ENCODE peak calls at places on chromosomes 4 and X, in six cellular contexts. One of them, this sample, is unnamed.

GRCh38 chr4:130712038-130712437 is 1616.1 kb downstream of the C4orf33 start:
- DNase-seq in neuronal stem cell: no peak
- DNase-seq in IMR-90: no peak
- DNase-seq in H9: no peak
- DNase-seq in mesenchymal stem cell: no peak
- DNase-seq in H1: no peak
- DNase-seq in this sample: no peak

GRCh38 chr4:70927502-70928139 is 25.5 kb downstream of the MOB1B start:
- DNase-seq in neuronal stem cell: no peak
- DNase-seq in IMR-90: no peak
- DNase-seq in H9: no peak
- DNase-seq in mesenchymal stem cell: no peak
- DNase-seq in H1: no peak
- DNase-seq in this sample: no peak

GRCh38 chrX:23803931-23804381 is 21.0 kb downstream of the SAT1 start:
- DNase-seq in neuronal stem cell: no peak
- DNase-seq in IMR-90: peak; percentile 67
- DNase-seq in H9: no peak
- DNase-seq in mesenchymal stem cell: peak; percentile 75
- DNase-seq in H1: no peak
- DNase-seq in this sample: no peak

GRCh38 chr4:72505314-72505744 is 63.7 kb downstream of the ADAMTS3 start:
- DNase-seq in neuronal stem cell: peak; percentile 38
- DNase-seq in IMR-90: peak; percentile 58
- DNase-seq in H9: peak; percentile 66
- DNase-seq in mesenchymal stem cell: peak; percentile 71
- DNase-seq in H1: no peak
- DNase-seq in this sample: peak; percentile 40

GRCh38 chr4:140012688-140013087 is 141.3 kb downstream of the MAML3 start:
- DNase-seq in neuronal stem cell: peak; percentile 30
- DNase-seq in IMR-90: peak; percentile 95
- DNase-seq in H9: peak; percentile 58
- DNase-seq in mesenchymal stem cell: peak; percentile 85
- DNase-seq in H1: no peak
- DNase-seq in this sample: peak; percentile 74

GRCh38 chrX:81411517-81411916 is 209.6 kb downstream of the SH3BGRL start:
- DNase-seq in neuronal stem cell: no peak
- DNase-seq in IMR-90: no peak
- DNase-seq in H9: no peak
- DNase-seq in mesenchymal stem cell: no peak
- DNase-seq in H1: no peak
- DNase-seq in this sample: no peak

GRCh38 chrX:24398766-24399165 is 38.3 kb downstream of the SUPT20HL1 start:
- DNase-seq in neuronal stem cell: no peak
- DNase-seq in IMR-90: no peak
- DNase-seq in H9: no peak
- DNase-seq in mesenchymal stem cell: no peak
- DNase-seq in H1: no peak
- DNase-seq in this sample: no peak

GRCh38 chr4:88033309-88033708 is 25.9 kb downstream of the PKD2 start:
- DNase-seq in neuronal stem cell: peak; percentile 35
- DNase-seq in IMR-90: peak; percentile 72
- DNase-seq in H9: no peak
- DNase-seq in mesenchymal stem cell: peak; percentile 76
- DNase-seq in H1: no peak
- DNase-seq in this sample: peak; percentile 28

GRCh38 chr4:24603343-24603742 is 19.0 kb upstream of the DHX15 start:
- DNase-seq in neuronal stem cell: no peak
- DNase-seq in IMR-90: no peak
- DNase-seq in H9: no peak
- DNase-seq in mesenchymal stem cell: no peak
- DNase-seq in H1: no peak
- DNase-seq in this sample: no peak

GRCh38 chr4:82629238-82630000 is 67.6 kb upstream of the TMEM150C start:
- DNase-seq in neuronal stem cell: no peak
- DNase-seq in IMR-90: peak; percentile 61
- DNase-seq in H9: no peak
- DNase-seq in mesenchymal stem cell: peak; percentile 58
- DNase-seq in H1: no peak
- DNase-seq in this sample: no peak

GRCh38 chr4:68368566-68369473 is 18.9 kb upstream of the YTHDC1 start:
- DNase-seq in neuronal stem cell: no peak
- DNase-seq in IMR-90: peak; percentile 69
- DNase-seq in H9: no peak
- DNase-seq in mesenchymal stem cell: peak; percentile 76
- DNase-seq in H1: no peak
- DNase-seq in this sample: peak; percentile 97

DNA sequence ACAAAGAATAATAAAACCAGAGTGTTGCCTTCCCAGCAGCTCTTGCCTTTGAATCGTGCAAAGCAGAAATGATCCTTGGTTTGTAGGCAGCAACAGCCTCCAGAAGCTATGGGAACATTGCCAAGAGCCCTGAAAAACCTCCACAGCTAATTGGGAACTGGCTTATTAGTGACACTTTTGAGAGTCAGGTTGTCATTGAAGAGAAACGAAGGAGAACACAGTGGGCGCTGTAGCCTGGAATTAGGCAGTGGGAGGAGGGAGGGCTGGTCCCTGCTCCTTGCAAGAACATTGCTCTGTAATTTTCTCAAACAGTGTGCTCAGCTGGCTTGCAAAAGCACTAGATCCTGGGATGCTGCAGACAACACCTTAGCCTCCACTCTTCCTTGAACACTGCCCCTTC is 331.5 kb upstream of the EMCN start:
- DNase-seq in neuronal stem cell: peak; percentile 24
- DNase-seq in IMR-90: no peak
- DNase-seq in H9: no peak
- DNase-seq in mesenchymal stem cell: no peak
- DNase-seq in H1: no peak
- DNase-seq in this sample: no peak
- H2AFZ ChIP-seq in neuronal stem cell: no peak overlapping the region
- H2AFZ ChIP-seq in IMR-90: no peak overlapping the region
- H2AFZ ChIP-seq in H9: no peak overlapping the region
- H2AFZ ChIP-seq in mesenchymal stem cell: no peak overlapping the region
- H2AFZ ChIP-seq in H1: no peak overlapping the region
- H2AFZ ChIP-seq in this sample: no peak overlapping the region

GRCh38 chr4:182400754-182401153 is 157.6 kb downstream of the TENM3 start:
- DNase-seq in neuronal stem cell: no peak
- DNase-seq in IMR-90: no peak
- DNase-seq in H9: no peak
- DNase-seq in mesenchymal stem cell: no peak
- DNase-seq in H1: no peak
- DNase-seq in this sample: no peak
- H2BK5ac ChIP-seq in neuronal stem cell: no peak overlapping the region
- H2BK5ac ChIP-seq in IMR-90: no peak overlapping the region
- H2BK5ac ChIP-seq in H9: no peak overlapping the region
- H2BK5ac ChIP-seq in mesenchymal stem cell: no peak overlapping the region
- H2BK5ac ChIP-seq in H1: no peak overlapping the region
- H2BK5ac ChIP-seq in this sample: no peak overlapping the region

GRCh38 chr4:7960790-7961655 is 21.4 kb upstream of the AFAP1 start:
- DNase-seq in neuronal stem cell: no peak
- DNase-seq in IMR-90: peak; percentile 100
- DNase-seq in H9: no peak
- DNase-seq in mesenchymal stem cell: peak; percentile 99
- DNase-seq in H1: no peak
- DNase-seq in this sample: peak; percentile 85
- H2AFZ ChIP-seq in neuronal stem cell: peak overlapping the region; percentile 78
- H2AFZ ChIP-seq in IMR-90: peak overlapping the region; percentile 79
- H2AFZ ChIP-seq in H9: no peak overlapping the region
- H2AFZ ChIP-seq in mesenchymal stem cell: no peak overlapping the region
- H2AFZ ChIP-seq in H1: peak overlapping the region; percentile 20
- H2AFZ ChIP-seq in this sample: no peak overlapping the region

GRCh38 chr4:41212221-41213203 is 1.8 kb downstream of the APBB2 start:
- DNase-seq in neuronal stem cell: no peak
- DNase-seq in IMR-90: peak; percentile 64
- DNase-seq in H9: no peak
- DNase-seq in mesenchymal stem cell: peak; percentile 71
- DNase-seq in H1: no peak
- DNase-seq in this sample: no peak

GRCh38 chr4:41215155-41215554 is 813 bp upstream of the APBB2 start:
- DNase-seq in neuronal stem cell: no peak
- DNase-seq in IMR-90: no peak
- DNase-seq in H9: no peak
- DNase-seq in mesenchymal stem cell: peak; percentile 18
- DNase-seq in H1: no peak
- DNase-seq in this sample: no peak

GRCh38 chr4:41213563-41214157 is 682 bp downstream of the APBB2 start:
- DNase-seq in neuronal stem cell: no peak
- DNase-seq in IMR-90: no peak
- DNase-seq in H9: no peak
- DNase-seq in mesenchymal stem cell: peak; percentile 57
- DNase-seq in H1: no peak
- DNase-seq in this sample: no peak

GRCh38 chr4:41215969-41216293 is 1.6 kb upstream of the APBB2 start:
- DNase-seq in neuronal stem cell: no peak
- DNase-seq in IMR-90: no peak
- DNase-seq in H9: no peak
- DNase-seq in mesenchymal stem cell: peak; percentile 37
- DNase-seq in H1: no peak
- DNase-seq in this sample: no peak

GRCh38 chr4:41214158-41215146 is at the start of gene APBB2:
- DNase-seq in neuronal stem cell: peak; percentile 97
- DNase-seq in IMR-90: peak; percentile 97
- DNase-seq in H9: peak; percentile 97
- DNase-seq in mesenchymal stem cell: peak; percentile 98
- DNase-seq in H1: peak; percentile 95
- DNase-seq in this sample: peak; percentile 97
- H2BK5ac ChIP-seq in neuronal stem cell: no peak within 1 kb of the TSS
- H2BK5ac ChIP-seq in IMR-90: peak within 1 kb of the TSS; percentile 67
- H2BK5ac ChIP-seq in H9: no peak within 1 kb of the TSS
- H2BK5ac ChIP-seq in mesenchymal stem cell: peak within 1 kb of the TSS; percentile 76
- H2BK5ac ChIP-seq in H1: peak within 1 kb of the TSS; percentile 77
- H2BK5ac ChIP-seq in this sample: peak within 1 kb of the TSS; percentile 81

GRCh38 chr4:77127837-77128621 is 29.0 kb upstream of the CCNG2 start:
- DNase-seq in neuronal stem cell: no peak
- DNase-seq in IMR-90: no peak
- DNase-seq in H9: no peak
- DNase-seq in mesenchymal stem cell: no peak
- DNase-seq in H1: no peak
- DNase-seq in this sample: no peak
- H2AFZ ChIP-seq in neuronal stem cell: peak overlapping the region; percentile 61
- H2AFZ ChIP-seq in IMR-90: no peak overlapping the region
- H2AFZ ChIP-seq in H9: no peak overlapping the region
- H2AFZ ChIP-seq in mesenchymal stem cell: no peak overlapping the region
- H2AFZ ChIP-seq in H1: peak overlapping the region; percentile 86
- H2AFZ ChIP-seq in this sample: no peak overlapping the region

GRCh38 chrX:153727108-153727931 is 2.7 kb downstream of the ABCD1 start:
- DNase-seq in neuronal stem cell: no peak
- DNase-seq in IMR-90: no peak
- DNase-seq in H9: no peak
- DNase-seq in mesenchymal stem cell: no peak
- DNase-seq in H1: no peak
- DNase-seq in this sample: peak; percentile 46
- H2BK5ac ChIP-seq in neuronal stem cell: no peak overlapping the region
- H2BK5ac ChIP-seq in IMR-90: peak overlapping the region; percentile 85
- H2BK5ac ChIP-seq in H9: no peak overlapping the region
- H2BK5ac ChIP-seq in mesenchymal stem cell: peak overlapping the region; percentile 69
- H2BK5ac ChIP-seq in H1: peak overlapping the region; percentile 32
- H2BK5ac ChIP-seq in this sample: no peak overlapping the region

GRCh38 chr4:14111730-14112171 is 484.2 kb upstream of the BOD1L1 start:
- DNase-seq in neuronal stem cell: no peak
- DNase-seq in IMR-90: peak; percentile 13
- DNase-seq in H9: no peak
- DNase-seq in mesenchymal stem cell: no peak
- DNase-seq in H1: no peak
- DNase-seq in this sample: no peak
- H2AFZ ChIP-seq in neuronal stem cell: no peak overlapping the region
- H2AFZ ChIP-seq in IMR-90: no peak overlapping the region
- H2AFZ ChIP-seq in H9: no peak overlapping the region
- H2AFZ ChIP-seq in mesenchymal stem cell: no peak overlapping the region
- H2AFZ ChIP-seq in H1: no peak overlapping the region
- H2AFZ ChIP-seq in this sample: no peak overlapping the region

GRCh38 chrX:67503453-67503852 is 40.4 kb upstream of the AR start:
- DNase-seq in neuronal stem cell: no peak
- DNase-seq in IMR-90: no peak
- DNase-seq in H9: no peak
- DNase-seq in mesenchymal stem cell: no peak
- DNase-seq in H1: no peak
- DNase-seq in this sample: no peak

GRCh38 chrX:67503004-67503403 is 40.8 kb upstream of the AR start:
- DNase-seq in neuronal stem cell: no peak
- DNase-seq in IMR-90: no peak
- DNase-seq in H9: no peak
- DNase-seq in mesenchymal stem cell: no peak
- DNase-seq in H1: no peak
- DNase-seq in this sample: no peak

GRCh38 chrX:67500617-67501016 is 43.2 kb upstream of the AR start:
- DNase-seq in neuronal stem cell: no peak
- DNase-seq in IMR-90: no peak
- DNase-seq in H9: no peak
- DNase-seq in mesenchymal stem cell: no peak
- DNase-seq in H1: no peak
- DNase-seq in this sample: no peak
- H2BK5ac ChIP-seq in neuronal stem cell: no peak overlapping the region
- H2BK5ac ChIP-seq in IMR-90: no peak overlapping the region
- H2BK5ac ChIP-seq in H9: no peak overlapping the region
- H2BK5ac ChIP-seq in mesenchymal stem cell: no peak overlapping the region
- H2BK5ac ChIP-seq in H1: no peak overlapping the region
- H2BK5ac ChIP-seq in this sample: no peak overlapping the region